ENCODE peak calls at places on chromosomes 12 and 14, in eight cellular contexts. One of them, this sample, is unnamed.

GRCh38 chr12:6981152-6982052 is 10.7 kb downstream of the EMG1 start:
- DNase-seq in mesendoderm: no peak
- DNase-seq in mesenchymal stem cell: no peak
- DNase-seq in esophagus muscularis mucosa: no peak
- DNase-seq in CD8-positive, alpha-beta memory T cell: no peak
- DNase-seq in suprapubic skin: no peak
- DNase-seq in lung: no peak
- DNase-seq in dorsolateral prefrontal cortex: no peak
- DNase-seq in this sample: no peak

GRCh38 chr12:90048918-90049317 is 340.3 kb upstream of the ATP2B1 start:
- DNase-seq in dorsolateral prefrontal cortex: no peak
- DNase-seq in suprapubic skin: no peak
- DNase-seq in lung: no peak
- DNase-seq in CD8-positive, alpha-beta memory T cell: no peak
- DNase-seq in mesendoderm: no peak
- DNase-seq in mesenchymal stem cell: no peak
- DNase-seq in esophagus muscularis mucosa: no peak
- DNase-seq in this sample: peak; percentile 9

GRCh38 chr12:15662303-15662980 is 126.7 kb downstream of the EPS8 start:
- DNase-seq in dorsolateral prefrontal cortex: no peak
- DNase-seq in lung: no peak
- DNase-seq in esophagus muscularis mucosa: no peak
- DNase-seq in mesendoderm: no peak
- DNase-seq in CD8-positive, alpha-beta memory T cell: no peak
- DNase-seq in mesenchymal stem cell: peak; percentile 90
- DNase-seq in suprapubic skin: no peak
- DNase-seq in this sample: peak; percentile 94

GRCh38 chr12:122527478-122527944 is 462 bp downstream of the KNTC1 start:
- DNase-seq in esophagus muscularis mucosa: no peak
- DNase-seq in CD8-positive, alpha-beta memory T cell: no peak
- DNase-seq in suprapubic skin: no peak
- DNase-seq in dorsolateral prefrontal cortex: no peak
- DNase-seq in mesendoderm: peak; percentile 42
- DNase-seq in lung: peak; percentile 30
- DNase-seq in mesenchymal stem cell: no peak
- DNase-seq in this sample: peak; percentile 56

GRCh38 chr14:98733536-98733935 is 538.5 kb downstream of the BCL11B start:
- DNase-seq in esophagus muscularis mucosa: peak; percentile 80
- DNase-seq in lung: no peak
- DNase-seq in suprapubic skin: no peak
- DNase-seq in mesenchymal stem cell: no peak
- DNase-seq in mesendoderm: no peak
- DNase-seq in dorsolateral prefrontal cortex: no peak
- DNase-seq in CD8-positive, alpha-beta memory T cell: no peak
- DNase-seq in this sample: no peak

GRCh38 chr14:24139272-24139934 is 2.0 kb downstream of the EMC9 start:
- DNase-seq in mesendoderm: no peak
- DNase-seq in mesenchymal stem cell: no peak
- DNase-seq in CD8-positive, alpha-beta memory T cell: no peak
- DNase-seq in lung: no peak
- DNase-seq in dorsolateral prefrontal cortex: no peak
- DNase-seq in esophagus muscularis mucosa: no peak
- DNase-seq in suprapubic skin: no peak
- DNase-seq in this sample: no peak

GRCh38 chr12:208813-209212 is 5.1 kb downstream of the SLC6A12 start:
- DNase-seq in lung: no peak
- DNase-seq in mesendoderm: no peak
- DNase-seq in dorsolateral prefrontal cortex: no peak
- DNase-seq in suprapubic skin: no peak
- DNase-seq in CD8-positive, alpha-beta memory T cell: no peak
- DNase-seq in esophagus muscularis mucosa: no peak
- DNase-seq in mesenchymal stem cell: no peak
- DNase-seq in this sample: no peak

GRCh38 chr12:121023799-121024198 is 7.5 kb upstream of the C12orf43 start:
- DNase-seq in lung: no peak
- DNase-seq in CD8-positive, alpha-beta memory T cell: no peak
- DNase-seq in dorsolateral prefrontal cortex: no peak
- DNase-seq in suprapubic skin: no peak
- DNase-seq in mesenchymal stem cell: no peak
- DNase-seq in esophagus muscularis mucosa: no peak
- DNase-seq in mesendoderm: no peak
- DNase-seq in this sample: no peak

GRCh38 chr12:90428881-90429280 is 526.1 kb downstream of the CCER1 start:
- DNase-seq in CD8-positive, alpha-beta memory T cell: no peak
- DNase-seq in mesendoderm: peak; percentile 8
- DNase-seq in dorsolateral prefrontal cortex: no peak
- DNase-seq in suprapubic skin: no peak
- DNase-seq in mesenchymal stem cell: no peak
- DNase-seq in lung: no peak
- DNase-seq in esophagus muscularis mucosa: no peak
- DNase-seq in this sample: no peak

GRCh38 chr12:52307836-52308806 is 13.1 kb downstream of the KRT83 start:
- DNase-seq in dorsolateral prefrontal cortex: peak; percentile 80
- DNase-seq in suprapubic skin: no peak
- DNase-seq in esophagus muscularis mucosa: no peak
- DNase-seq in mesenchymal stem cell: peak; percentile 45
- DNase-seq in CD8-positive, alpha-beta memory T cell: no peak
- DNase-seq in mesendoderm: peak; percentile 77
- DNase-seq in lung: peak; percentile 60
- DNase-seq in this sample: peak; percentile 78

GRCh38 chr12:99960312-99960711 is 24.4 kb downstream of the ANKS1B start:
- DNase-seq in CD8-positive, alpha-beta memory T cell: no peak
- DNase-seq in mesenchymal stem cell: peak; percentile 23
- DNase-seq in lung: no peak
- DNase-seq in mesendoderm: no peak
- DNase-seq in suprapubic skin: no peak
- DNase-seq in dorsolateral prefrontal cortex: no peak
- DNase-seq in esophagus muscularis mucosa: no peak
- DNase-seq in this sample: no peak

GRCh38 chr14:38208825-38209562 is 1.3 kb downstream of the SSTR1 start:
- DNase-seq in suprapubic skin: no peak
- DNase-seq in dorsolateral prefrontal cortex: peak; percentile 39
- DNase-seq in CD8-positive, alpha-beta memory T cell: no peak
- DNase-seq in esophagus muscularis mucosa: no peak
- DNase-seq in mesenchymal stem cell: peak; percentile 70
- DNase-seq in mesendoderm: no peak
- DNase-seq in lung: no peak
- DNase-seq in this sample: peak; percentile 90

GRCh38 chr12:77122661-77123060 is 57.3 kb upstream of the E2F7 start:
- DNase-seq in lung: no peak
- DNase-seq in suprapubic skin: no peak
- DNase-seq in CD8-positive, alpha-beta memory T cell: no peak
- DNase-seq in esophagus muscularis mucosa: no peak
- DNase-seq in mesendoderm: no peak
- DNase-seq in dorsolateral prefrontal cortex: no peak
- DNase-seq in mesenchymal stem cell: peak; percentile 22
- DNase-seq in this sample: peak; percentile 60

GRCh38 chr12:5497329-5498058 is 65.6 kb downstream of the NTF3 start:
- DNase-seq in esophagus muscularis mucosa: no peak
- DNase-seq in lung: no peak
- DNase-seq in dorsolateral prefrontal cortex: no peak
- DNase-seq in CD8-positive, alpha-beta memory T cell: no peak
- DNase-seq in mesendoderm: no peak
- DNase-seq in suprapubic skin: no peak
- DNase-seq in mesenchymal stem cell: peak; percentile 16
- DNase-seq in this sample: peak; percentile 28

GRCh38 chr12:84727964-84728363 is 184.6 kb downstream of the SLC6A15 start:
- DNase-seq in CD8-positive, alpha-beta memory T cell: no peak
- DNase-seq in mesenchymal stem cell: no peak
- DNase-seq in suprapubic skin: no peak
- DNase-seq in esophagus muscularis mucosa: no peak
- DNase-seq in mesendoderm: peak; percentile 75
- DNase-seq in dorsolateral prefrontal cortex: no peak
- DNase-seq in lung: peak; percentile 44
- DNase-seq in this sample: peak; percentile 9

GRCh38 chr14:74475678-74476077 is 17.4 kb downstream of the NPC2 start:
- DNase-seq in mesendoderm: no peak
- DNase-seq in esophagus muscularis mucosa: no peak
- DNase-seq in mesenchymal stem cell: no peak
- DNase-seq in dorsolateral prefrontal cortex: no peak
- DNase-seq in suprapubic skin: no peak
- DNase-seq in CD8-positive, alpha-beta memory T cell: no peak
- DNase-seq in lung: no peak
- DNase-seq in this sample: peak; percentile 93

GRCh38 chr12:95202691-95203476 is 14.4 kb downstream of the FGD6 start:
- DNase-seq in suprapubic skin: no peak
- DNase-seq in mesendoderm: no peak
- DNase-seq in esophagus muscularis mucosa: no peak
- DNase-seq in CD8-positive, alpha-beta memory T cell: no peak
- DNase-seq in lung: no peak
- DNase-seq in mesenchymal stem cell: peak; percentile 26
- DNase-seq in dorsolateral prefrontal cortex: no peak
- DNase-seq in this sample: peak; percentile 50
- H3K27ac ChIP-seq in suprapubic skin: peak overlapping the region; percentile 79
- H3K27ac ChIP-seq in mesendoderm: no peak overlapping the region
- H3K27ac ChIP-seq in esophagus muscularis mucosa: peak overlapping the region; percentile 77
- H3K27ac ChIP-seq in CD8-positive, alpha-beta memory T cell: peak overlapping the region; percentile 58
- H3K27ac ChIP-seq in lung: no peak overlapping the region
- H3K27ac ChIP-seq in mesenchymal stem cell: peak overlapping the region; percentile 12
- H3K27ac ChIP-seq in dorsolateral prefrontal cortex: peak overlapping the region; percentile 43
- H3K27ac ChIP-seq in this sample: peak overlapping the region; percentile 93

GRCh38 chr14:50512463-50512862 is 19.9 kb downstream of the MAP4K5 start:
- DNase-seq in mesendoderm: no peak
- DNase-seq in mesenchymal stem cell: no peak
- DNase-seq in CD8-positive, alpha-beta memory T cell: no peak
- DNase-seq in lung: no peak
- DNase-seq in esophagus muscularis mucosa: no peak
- DNase-seq in suprapubic skin: no peak
- DNase-seq in dorsolateral prefrontal cortex: no peak
- DNase-seq in this sample: no peak

DNA sequence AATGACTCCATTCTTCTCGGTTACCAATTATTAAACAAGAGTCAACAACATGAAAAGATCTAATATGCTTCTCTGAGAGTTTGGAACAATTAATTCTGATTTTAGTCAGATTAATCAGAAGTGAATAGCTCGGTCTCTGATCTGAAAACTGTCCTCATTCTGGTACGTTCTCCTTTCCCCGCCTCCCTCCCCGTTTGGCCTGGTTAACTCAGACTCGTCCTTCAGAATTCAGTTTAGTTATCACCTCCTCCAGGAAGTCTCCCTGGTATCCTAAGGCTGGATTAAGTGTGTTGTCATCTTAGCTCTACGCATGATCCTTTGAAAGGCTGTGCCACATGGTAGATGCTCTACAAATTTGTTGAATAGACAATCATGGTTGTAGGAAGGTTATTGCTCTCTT is 22.2 kb downstream of the MAP4K5 start:
- DNase-seq in mesendoderm: no peak
- DNase-seq in lung: no peak
- DNase-seq in suprapubic skin: no peak
- DNase-seq in mesenchymal stem cell: no peak
- DNase-seq in esophagus muscularis mucosa: no peak
- DNase-seq in CD8-positive, alpha-beta memory T cell: no peak
- DNase-seq in dorsolateral prefrontal cortex: no peak
- DNase-seq in this sample: no peak
- H3K27ac ChIP-seq in mesendoderm: no peak overlapping the region
- H3K27ac ChIP-seq in lung: no peak overlapping the region
- H3K27ac ChIP-seq in suprapubic skin: no peak overlapping the region
- H3K27ac ChIP-seq in mesenchymal stem cell: no peak overlapping the region
- H3K27ac ChIP-seq in esophagus muscularis mucosa: no peak overlapping the region
- H3K27ac ChIP-seq in CD8-positive, alpha-beta memory T cell: no peak overlapping the region
- H3K27ac ChIP-seq in dorsolateral prefrontal cortex: peak overlapping the region; percentile 94
- H3K27ac ChIP-seq in this sample: no peak overlapping the region

DNA sequence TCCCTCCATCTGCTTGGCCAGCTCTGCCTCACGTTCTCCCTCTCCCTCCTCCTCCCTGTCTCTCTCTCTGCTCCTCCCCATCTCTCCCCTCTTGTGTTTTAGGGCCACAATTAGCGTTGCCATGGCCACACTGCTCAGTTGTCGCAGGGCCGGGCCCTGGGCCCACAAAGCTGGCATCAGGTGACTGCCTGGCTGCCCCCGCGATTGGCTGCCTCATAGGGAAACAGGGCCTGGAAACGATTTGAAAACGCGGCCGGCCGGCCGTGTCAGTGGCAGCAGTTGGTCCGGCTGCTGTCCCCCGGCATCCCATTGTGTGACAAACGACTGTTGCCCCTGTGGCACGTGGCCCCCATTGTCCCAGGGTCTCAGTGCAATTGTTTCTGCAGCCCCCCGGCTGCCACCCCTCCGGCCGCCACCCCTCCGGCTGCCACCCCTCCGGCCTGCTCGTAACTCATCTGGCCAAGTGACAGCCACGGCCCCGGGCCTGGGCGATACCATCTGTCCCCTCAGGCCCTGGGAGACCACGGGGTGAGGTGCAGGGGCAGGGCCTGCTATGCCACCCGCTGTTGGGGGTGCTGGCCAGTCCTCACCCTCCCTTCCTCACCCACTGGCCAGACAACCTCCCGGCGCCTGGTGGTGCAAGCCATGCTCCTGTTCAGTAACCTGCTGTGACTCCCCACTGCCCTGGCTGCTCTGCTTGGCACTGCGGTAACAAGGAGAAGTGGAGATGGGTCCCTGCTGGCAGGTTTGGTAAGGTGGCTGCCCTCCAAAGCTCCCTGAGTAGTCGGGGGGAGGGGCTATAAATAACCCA is 17.3 kb downstream of the FOXN4 start:
- DNase-seq in lung: peak; percentile 37
- DNase-seq in CD8-positive, alpha-beta memory T cell: no peak
- DNase-seq in suprapubic skin: no peak
- DNase-seq in dorsolateral prefrontal cortex: peak; percentile 92
- DNase-seq in mesendoderm: peak; percentile 96
- DNase-seq in mesenchymal stem cell: peak; percentile 8
- DNase-seq in esophagus muscularis mucosa: no peak
- DNase-seq in this sample: peak; percentile 56
- H3K27ac ChIP-seq in lung: no peak overlapping the region
- H3K27ac ChIP-seq in CD8-positive, alpha-beta memory T cell: no peak overlapping the region
- H3K27ac ChIP-seq in suprapubic skin: no peak overlapping the region
- H3K27ac ChIP-seq in dorsolateral prefrontal cortex: peak overlapping the region; percentile 53
- H3K27ac ChIP-seq in mesendoderm: no peak overlapping the region
- H3K27ac ChIP-seq in mesenchymal stem cell: no peak overlapping the region
- H3K27ac ChIP-seq in esophagus muscularis mucosa: peak overlapping the region; percentile 69
- H3K27ac ChIP-seq in this sample: no peak overlapping the region

GRCh38 chr12:131619736-131620506 is 91.0 kb upstream of the SFSWAP start:
- DNase-seq in CD8-positive, alpha-beta memory T cell: no peak
- DNase-seq in mesenchymal stem cell: no peak
- DNase-seq in esophagus muscularis mucosa: no peak
- DNase-seq in dorsolateral prefrontal cortex: no peak
- DNase-seq in suprapubic skin: no peak
- DNase-seq in mesendoderm: no peak
- DNase-seq in lung: no peak
- DNase-seq in this sample: no peak

GRCh38 chr12:131620946-131621681 is 89.8 kb upstream of the SFSWAP start:
- DNase-seq in mesendoderm: no peak
- DNase-seq in suprapubic skin: no peak
- DNase-seq in lung: no peak
- DNase-seq in esophagus muscularis mucosa: no peak
- DNase-seq in dorsolateral prefrontal cortex: peak; percentile 80
- DNase-seq in mesenchymal stem cell: no peak
- DNase-seq in CD8-positive, alpha-beta memory T cell: no peak
- DNase-seq in this sample: no peak

GRCh38 chr12:131621701-131622421 is 89.0 kb upstream of the SFSWAP start:
- DNase-seq in suprapubic skin: peak; percentile 76
- DNase-seq in mesenchymal stem cell: no peak
- DNase-seq in CD8-positive, alpha-beta memory T cell: no peak
- DNase-seq in dorsolateral prefrontal cortex: peak; percentile 82
- DNase-seq in lung: no peak
- DNase-seq in esophagus muscularis mucosa: no peak
- DNase-seq in mesendoderm: peak; percentile 23
- DNase-seq in this sample: no peak

GRCh38 chr12:131619106-131619642 is 91.7 kb upstream of the SFSWAP start:
- DNase-seq in mesenchymal stem cell: no peak
- DNase-seq in CD8-positive, alpha-beta memory T cell: no peak
- DNase-seq in esophagus muscularis mucosa: no peak
- DNase-seq in suprapubic skin: no peak
- DNase-seq in mesendoderm: no peak
- DNase-seq in dorsolateral prefrontal cortex: no peak
- DNase-seq in lung: no peak
- DNase-seq in this sample: no peak

GRCh38 chr12:131620520-131620919 is 90.4 kb upstream of the SFSWAP start:
- DNase-seq in mesenchymal stem cell: no peak
- DNase-seq in esophagus muscularis mucosa: no peak
- DNase-seq in CD8-positive, alpha-beta memory T cell: no peak
- DNase-seq in dorsolateral prefrontal cortex: no peak
- DNase-seq in mesendoderm: peak; percentile 46
- DNase-seq in lung: no peak
- DNase-seq in suprapubic skin: no peak
- DNase-seq in this sample: no peak
- H3K27ac ChIP-seq in mesenchymal stem cell: no peak overlapping the region
- H3K27ac ChIP-seq in esophagus muscularis mucosa: no peak overlapping the region
- H3K27ac ChIP-seq in CD8-positive, alpha-beta memory T cell: no peak overlapping the region
- H3K27ac ChIP-seq in dorsolateral prefrontal cortex: peak overlapping the region; percentile 94
- H3K27ac ChIP-seq in mesendoderm: no peak overlapping the region
- H3K27ac ChIP-seq in lung: no peak overlapping the region
- H3K27ac ChIP-seq in suprapubic skin: no peak overlapping the region
- H3K27ac ChIP-seq in this sample: no peak overlapping the region

This sample was measured in GM23248.